ENCODE peak calls at places on chromosome 16, in six cellular contexts. I, B, A, N, V and L are unnamed samples.

GRCh38 chr16:28326881-28327610 is 34.7 kb downstream of the SBK1 start:
- ATAC-seq in I (peak; percentile 89), B (peak; percentile 94), A (peak; percentile 97), N (no peak), V (peak; percentile 69), L (no peak)

GRCh38 chr16:85172465-85173071 is 60.3 kb upstream of the CIBAR2 start:
- ATAC-seq in I (no peak), B (no peak), A (no peak), N (no peak), V (no peak), L (no peak)

GRCh38 chr16:20883554-20884239 is 16.5 kb downstream of the DCUN1D3 start:
- ATAC-seq in I (no peak), B (no peak), A (no peak), N (no peak), V (no peak), L (peak; percentile 54)

GRCh38 chr16:72109966-72110530 is 16.4 kb downstream of the DHX38 start:
- ATAC-seq in I (no peak), B (no peak), A (no peak), N (no peak), V (no peak), L (no peak)

GRCh38 chr16:86044241-86044671 is 145.3 kb downstream of the IRF8 start:
- ATAC-seq in I (no peak), B (peak; percentile 45), A (no peak), N (no peak), V (no peak), L (no peak)

GRCh38 chr16:68744744-68745280 is 7.7 kb downstream of the CDH1 start:
- ATAC-seq in I (no peak), B (no peak), A (no peak), N (peak; percentile 92), V (no peak), L (no peak)

GRCh38 chr16:14325921-14326401 is 254.8 kb downstream of the MRTFB start:
- ATAC-seq in I (no peak), B (no peak), A (no peak), N (no peak), V (no peak), L (no peak)

GRCh38 chr16:18932243-18932997 is 6.2 kb upstream of the SMG1 start:
- ATAC-seq in I (no peak), B (no peak), A (no peak), N (no peak), V (no peak), L (peak; percentile 84)

GRCh38 chr16:30518552-30518951 is 7.8 kb downstream of the ZNF768 start:
- ATAC-seq in I (no peak), B (no peak), A (no peak), N (no peak), V (no peak), L (no peak)

GRCh38 chr16:66913081-66913480 is 5.6 kb downstream of the CDH16 start:
- ATAC-seq in I (no peak), B (no peak), A (no peak), N (no peak), V (no peak), L (no peak)

GRCh38 chr16:16016388-16016964 is 67.1 kb downstream of the ABCC1 start:
- ATAC-seq in I (no peak), B (no peak), A (no peak), N (no peak), V (no peak), L (no peak)